ENCODE peak calls at places on chromosome 13, in nine cellular contexts. D, B, L, U, H, A, S, R and E are unnamed samples.

GRCh38 chr13:98252931-98253470 is 75.9 kb upstream of the RNF113B start:
- DNase-seq in D (peak; percentile 83), B (peak; percentile 21), L (no peak), U (no peak), H (no peak), A (peak; percentile 38), S (no peak), R (no peak), E (no peak)

GRCh38 chr13:78806457-78806856 is 147.5 kb upstream of the OBI1 start:
- DNase-seq in D (peak; percentile 28), B (no peak), L (peak; percentile 67), U (peak; percentile 18), H (peak; percentile 21), A (no peak), S (no peak), R (no peak), E (no peak)

GRCh38 chr13:33125821-33126570 is 109.8 kb downstream of the KL start:
- DNase-seq in D (peak; percentile 96), B (peak; percentile 87), L (peak; percentile 15), U (peak; percentile 90), H (peak; percentile 19), A (peak; percentile 82), S (no peak), R (no peak), E (no peak)

GRCh38 chr13:20174656-20175405 is 14.0 kb upstream of the GJA3 start:
- DNase-seq in D (peak; percentile 100), B (peak; percentile 90), L (no peak), U (peak; percentile 99), H (no peak), A (peak; percentile 95), S (no peak), R (peak; percentile 83), E (no peak)

GRCh38 chr13:40656358-40656757 is 10.1 kb downstream of the FOXO1 start:
- DNase-seq in D (no peak), B (no peak), L (no peak), U (no peak), H (no peak), A (no peak), S (no peak), R (no peak), E (no peak)

GRCh38 chr13:49023441-49023840 is 47.7 kb downstream of the FNDC3A start:
- DNase-seq in D (peak; percentile 87), B (peak; percentile 2), L (no peak), U (peak; percentile 83), H (no peak), A (no peak), S (no peak), R (no peak), E (no peak)

GRCh38 chr13:21475115-21475514 is 16.0 kb upstream of the ZDHHC20 start:
- DNase-seq in D (no peak), B (no peak), L (no peak), U (no peak), H (no peak), A (no peak), S (no peak), R (no peak), E (no peak)

GRCh38 chr13:51425410-51426042 is 27.3 kb downstream of the INTS6 start:
- DNase-seq in D (peak; percentile 79), B (no peak), L (peak; percentile 25), U (no peak), H (no peak), A (peak; percentile 10), S (no peak), R (no peak), E (no peak)

GRCh38 chr13:106155411-106155810 is 380.1 kb downstream of the EFNB2 start:
- DNase-seq in D (peak; percentile 73), B (no peak), L (no peak), U (peak; percentile 47), H (no peak), A (no peak), S (no peak), R (no peak), E (no peak)

GRCh38 chr13:105774739-105775460 is 760.6 kb downstream of the EFNB2 start:
- DNase-seq in D (no peak), B (peak; percentile 80), L (peak; percentile 12), U (peak; percentile 74), H (peak; percentile 31), A (peak; percentile 41), S (no peak), R (no peak), E (no peak)

GRCh38 chr13:48748681-48749080 is 95.0 kb downstream of the CYSLTR2 start:
- DNase-seq in D (no peak), B (no peak), L (no peak), U (no peak), H (no peak), A (no peak), S (no peak), R (no peak), E (no peak)

GRCh38 chr13:41470187-41470586 is 12.8 kb downstream of the RGCC start:
- DNase-seq in D (no peak), B (no peak), L (no peak), U (no peak), H (no peak), A (no peak), S (no peak), R (no peak), E (no peak)

GRCh38 chr13:91946498-91947070 is 548.2 kb downstream of the GPC5 start:
- DNase-seq in D (peak; percentile 1), B (no peak), L (peak; percentile 78), U (peak; percentile 23), H (peak; percentile 63), A (peak; percentile 57), S (peak; percentile 63), R (peak; percentile 27), E (peak; percentile 64)

DNA sequence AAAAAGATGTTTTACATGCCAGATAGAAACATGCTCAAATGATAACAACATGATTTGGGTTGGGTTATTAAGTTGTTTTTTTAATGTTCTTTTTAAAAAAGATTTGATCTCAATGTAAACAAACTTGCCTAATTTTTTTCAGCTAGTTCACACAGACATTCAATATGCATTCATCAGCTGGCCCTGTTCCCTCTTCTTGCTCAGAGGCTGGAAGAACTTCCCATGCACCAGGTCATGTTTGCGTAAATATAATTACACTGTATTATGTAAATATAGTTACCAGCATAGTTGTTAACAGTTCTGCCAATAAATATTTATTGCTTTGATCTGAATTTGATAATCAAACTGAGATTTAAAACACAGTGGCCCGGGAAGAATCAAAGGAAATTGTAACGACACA is 70.6 kb downstream of the ATP11A start:
- DNase-seq in D (peak; percentile 56), B (no peak), L (no peak), U (peak; percentile 58), H (no peak), A (no peak), S (no peak), R (no peak), E (no peak)
- H3K4me2 ChIP-seq in D (no peak overlapping the region), B (no peak overlapping the region), L (no peak overlapping the region), U (peak overlapping the region; percentile 47), H (no peak overlapping the region), A (no peak overlapping the region), S (no peak overlapping the region), R (no peak overlapping the region), E (no peak overlapping the region)

GRCh38 chr13:74325106-74325505 is 190.9 kb upstream of the KLF12 start:
- DNase-seq in D (peak; percentile 59), B (no peak), L (no peak), U (peak; percentile 90), H (no peak), A (peak; percentile 62), S (peak; percentile 39), R (no peak), E (no peak)
- TF ChIP-seq EZH2phosphoT487 in D (no peak), B (no peak), L (no peak), U (no peak), H (no peak), A (no peak), S (no peak), R (no peak), E (no peak)

DNA sequence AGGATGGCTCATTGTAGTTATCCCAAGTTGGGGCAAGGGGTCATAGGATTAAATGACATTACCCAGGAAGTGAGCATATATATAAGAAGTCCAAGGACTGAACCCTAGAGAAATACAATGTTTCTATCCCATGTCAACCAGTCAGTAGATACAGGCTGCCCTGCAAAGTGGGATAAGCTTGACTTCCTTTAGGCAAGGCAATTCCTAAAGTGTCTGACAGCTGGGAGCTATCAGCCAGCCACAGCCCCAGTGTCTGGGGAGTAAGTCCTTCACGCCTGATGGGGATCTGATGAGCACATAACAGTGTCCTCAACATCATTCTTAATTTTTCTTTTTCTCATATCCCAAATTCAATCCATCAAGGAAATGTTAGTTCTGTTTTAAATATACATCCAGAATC is 54.1 kb downstream of the DNAJC15 start:
- DNase-seq in D (no peak), B (no peak), L (no peak), U (no peak), H (peak; percentile 43), A (no peak), S (no peak), R (no peak), E (no peak)
- H3K4me2 ChIP-seq in D (no peak overlapping the region), B (no peak overlapping the region), L (no peak overlapping the region), U (no peak overlapping the region), H (peak overlapping the region; percentile 25), A (no peak overlapping the region), S (no peak overlapping the region), R (peak overlapping the region; percentile 54), E (no peak overlapping the region)

GRCh38 chr13:39509616-39510015 is 93.4 kb downstream of the LHFPL6 start:
- DNase-seq in D (no peak), B (no peak), L (no peak), U (no peak), H (no peak), A (no peak), S (no peak), R (no peak), E (peak; percentile 39)

GRCh38 chr13:39510296-39510695 is 92.7 kb downstream of the LHFPL6 start:
- DNase-seq in D (no peak), B (no peak), L (no peak), U (no peak), H (no peak), A (no peak), S (no peak), R (peak; percentile 69), E (peak; percentile 85)

GRCh38 chr13:39503048-39503447 is 99.9 kb downstream of the LHFPL6 start:
- DNase-seq in D (no peak), B (no peak), L (peak; percentile 60), U (no peak), H (no peak), A (no peak), S (no peak), R (no peak), E (no peak)

GRCh38 chr13:39505151-39505550 is 97.8 kb downstream of the LHFPL6 start:
- DNase-seq in D (no peak), B (no peak), L (no peak), U (no peak), H (no peak), A (no peak), S (no peak), R (no peak), E (no peak)

DNA sequence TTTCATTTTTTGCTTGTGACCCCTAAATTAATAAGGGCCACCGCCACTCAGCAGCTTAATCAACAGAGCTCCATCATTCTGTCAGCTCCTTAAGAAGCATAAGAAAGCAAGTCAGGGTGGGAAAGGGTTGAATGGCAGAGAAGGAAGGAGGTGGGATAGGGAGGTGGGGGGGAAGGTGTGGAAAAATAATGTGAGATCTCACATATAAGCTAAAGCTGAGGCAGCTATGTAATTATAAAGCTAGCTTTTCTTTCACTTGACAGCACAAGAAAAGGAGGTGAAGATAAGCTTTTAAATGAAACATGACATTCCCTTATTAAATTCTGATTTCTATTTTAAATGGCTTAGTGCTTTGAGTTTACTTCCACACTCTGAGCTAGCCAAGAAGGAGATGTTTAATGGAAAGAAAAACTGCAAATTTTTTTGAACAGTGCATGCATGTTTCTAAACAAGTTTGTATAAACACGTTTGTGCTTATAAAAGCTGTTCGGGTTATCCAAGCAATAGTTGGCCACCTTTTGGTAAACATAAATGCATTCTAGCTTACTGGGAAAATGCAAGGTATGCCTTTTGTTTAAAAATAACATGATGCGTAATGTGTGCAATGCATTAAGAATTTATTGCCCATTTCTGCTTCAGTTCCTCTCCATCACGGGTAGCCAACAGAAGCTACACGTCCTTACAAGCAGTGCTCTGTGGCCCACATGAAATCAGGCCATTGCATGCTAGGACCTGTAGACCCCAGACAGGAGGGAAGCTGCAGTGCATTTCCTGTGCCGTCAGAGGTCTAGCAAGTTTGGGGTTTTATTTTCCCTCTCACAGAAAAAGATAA is 96.2 kb downstream of the LHFPL6 start:
- DNase-seq in D (no peak), B (no peak), L (peak; percentile 43), U (peak; percentile 29), H (no peak), A (no peak), S (no peak), R (no peak), E (peak; percentile 51)
- TF ChIP-seq EZH2phosphoT487 in D (no peak), B (no peak), L (no peak), U (no peak), H (no peak), A (no peak), S (no peak), R (no peak), E (no peak)